ENCODE peak calls at places on chromosomes 5 and 9, in four cellular contexts. G is GM23338; J is activated CD8-positive, alpha-beta T cell treated with anti-CD3 and anti-CD28 coated beads for 36 hours; S is NCI-H2107. X is an unnamed sample.

GRCh38 chr9:79896390-79896789 is 324.6 kb downstream of the TLE4 start:
- DNase-seq in G (no peak), J (no peak), S (no peak), X (no peak)

GRCh38 chr9:87213948-87214347 is 266.6 kb upstream of the GAS1 start:
- DNase-seq in G (no peak), J (peak), S (no peak), X (no peak)

GRCh38 chr5:40675396-40676133 is 4.2 kb upstream of the PTGER4 start:
- DNase-seq in G (no peak), J (peak), S (no peak), X (no peak)

GRCh38 chr9:31582561-31582960 is 801.9 kb upstream of the ACO1 start:
- DNase-seq in G (no peak), J (no peak), S (no peak), X (no peak)

GRCh38 chr9:131692612-131692976 is 47.3 kb downstream of the RAPGEF1 start:
- DNase-seq in G (no peak), J (no peak), S (no peak), X (no peak)

GRCh38 chr5:50853151-50853550 is 186.7 kb downstream of the PARP8 start:
- DNase-seq in G (no peak), J (peak), S (no peak), X (no peak)

GRCh38 chr5:126544087-126544740 is 50.8 kb downstream of the ALDH7A1 start:
- DNase-seq in G (peak), J (peak), S (no peak), X (no peak)

GRCh38 chr9:27487128-27487527 is 37.0 kb upstream of the IFNK start:
- DNase-seq in G (no peak), J (no peak), S (no peak), X (no peak)

GRCh38 chr5:10624679-10625078 is 60.8 kb downstream of the ANKRD33B start:
- DNase-seq in G (no peak), J (no peak), S (no peak), X (no peak)

GRCh38 chr5:176994460-176995121 is 12.0 kb downstream of the UIMC1 start:
- DNase-seq in G (peak), J (no peak), S (no peak), X (no peak)

GRCh38 chr5:176352116-176352878 is 9.3 kb downstream of the KIAA1191 start:
- DNase-seq in G (no peak), J (no peak), S (no peak), X (no peak)

X was measured in NCI-H187.